ENCODE peak calls at places on chromosomes 16 and 17, in four cellular contexts. A is activated T-cell treated with anti-CD3 and anti-CD28 coated beads for 1 hour; W is stimulated activated CD8-positive, alpha-beta memory T cell treated with anti-CD3 and anti-CD28 coated beads, Interleukin-15, amount 100 ng/mL, for 24 hours; X is heart left ventricle. B is an unnamed sample.

GRCh38 chr17:31508310-31509094 is 117.0 kb downstream of the RAB11FIP4 start:
- DNase-seq in A (peak), W (no peak), X (no peak), B (peak)

GRCh38 chr16:54882556-54882955 is 48.1 kb upstream of the IRX5 start:
- DNase-seq in A (no peak), W (no peak), X (no peak), B (no peak)

GRCh38 chr17:57861737-57862409 is 12.0 kb upstream of the MRPS23 start:
- DNase-seq in A (no peak), W (no peak), X (peak), B (peak)

GRCh38 chr16:65717006-65717720 is 595.3 kb upstream of the CDH11 start:
- DNase-seq in A (no peak), W (no peak), X (no peak), B (no peak)

GRCh38 chr17:8893059-8893458 is 25.6 kb upstream of the PIK3R6 start:
- DNase-seq in A (no peak), W (no peak), X (no peak), B (no peak)

GRCh38 chr16:27617678-27618077 is 67.7 kb downstream of the KATNIP start:
- DNase-seq in A (no peak), W (no peak), X (no peak), B (no peak)

GRCh38 chr17:55587608-55588139 is 76.4 kb upstream of the SMIM36 start:
- DNase-seq in A (no peak), W (no peak), X (no peak), B (no peak)

GRCh38 chr17:38871247-38871991 is 1.6 kb downstream of the LASP1 start:
- DNase-seq in A (peak), W (no peak), X (no peak), B (peak)

GRCh38 chr17:75587718-75588545 is at the start of gene MYO15B:
- DNase-seq in A (peak), W (no peak), X (peak), B (peak)

GRCh38 chr16:86919531-86920305 is 341.4 kb downstream of the FOXL1 start:
- DNase-seq in A (no peak), W (no peak), X (no peak), B (no peak)

GRCh38 chr17:44110823-44111633 is 12.4 kb downstream of the HDAC5 start:
- DNase-seq in A (peak), W (peak), X (peak), B (peak)

GRCh38 chr16:17467923-17468540 is 2.7 kb downstream of the XYLT1 start:
- DNase-seq in A (no peak), W (no peak), X (peak), B (peak)

GRCh38 chr16:58339452-58339938 is 44.7 kb upstream of the PRSS54 start:
- DNase-seq in A (no peak), W (no peak), X (peak), B (no peak)

GRCh38 chr16:66511615-66512500 is 38.1 kb downstream of the TK2 start:
- DNase-seq in A (no peak), W (no peak), X (no peak), B (no peak)

GRCh38 chr17:185445-186138 is 4.1 kb upstream of the DOC2B start:
- DNase-seq in A (no peak), W (no peak), X (no peak), B (peak)

GRCh38 chr17:50483266-50483665 is 4.6 kb downstream of the RSAD1 start:
- DNase-seq in A (no peak), W (no peak), X (no peak), B (no peak)

GRCh38 chr16:66524601-66525164 is 25.2 kb downstream of the TK2 start:
- DNase-seq in A (no peak), W (no peak), X (no peak), B (peak)

GRCh38 chr17:62004388-62004787 is 60.7 kb downstream of the MED13 start:
- DNase-seq in A (no peak), W (no peak), X (no peak), B (no peak)

GRCh38 chr16:64051826-64052225 is 1070.0 kb downstream of the CDH11 start:
- DNase-seq in A (no peak), W (no peak), X (no peak), B (no peak)

GRCh38 chr16:1572664-1573063 is 39.2 kb downstream of the TMEM204 start:
- DNase-seq in A (no peak), W (no peak), X (no peak), B (no peak)

GRCh38 chr17:50507871-50508572 is at the start of gene MYCBPAP:
- DNase-seq in A (peak), W (peak), X (peak), B (peak)

GRCh38 chr16:80460004-80460403 is 80.8 kb upstream of the DYNLRB2 start:
- DNase-seq in A (no peak), W (no peak), X (no peak), B (no peak)

GRCh38 chr16:1524366-1524765 is 9.1 kb upstream of the TMEM204 start:
- DNase-seq in A (no peak), W (no peak), X (no peak), B (peak)

GRCh38 chr16:65068151-65068740 is 53.6 kb downstream of the CDH11 start:
- DNase-seq in A (no peak), W (no peak), X (no peak), B (no peak)

GRCh38 chr16:88686439-88687253 is at the start of gene SNAI3:
- DNase-seq in A (peak), W (peak), X (peak), B (peak)

GRCh38 chr17:13584701-13585080 is 17.0 kb downstream of the HS3ST3A1 start:
- DNase-seq in A (no peak), W (no peak), X (no peak), B (no peak)

GRCh38 chr16:89687092-89687940 is 827 bp downstream of the CDK10 start:
- DNase-seq in A (no peak), W (no peak), X (no peak), B (no peak)

GRCh38 chr17:37527249-37527851 is 37.7 kb downstream of the DUSP14 start:
- DNase-seq in A (no peak), W (no peak), X (no peak), B (no peak)

GRCh38 chr16:85462405-85463227 is 150.5 kb upstream of the GSE1 start:
- DNase-seq in A (no peak), W (no peak), X (peak), B (no peak)

B was measured in Right ventricle myocardium inferior.